ENCODE peak calls at places on chromosome 5, in ten cellular contexts. One of them, this sample, is unnamed.

GRCh38 chr5:167263185-167263584 is 1028.3 kb upstream of the WWC1 start:
- DNase-seq in islet precursor cell: no peak
- DNase-seq in mesendoderm: no peak
- DNase-seq in stimulated activated CD4-positive, alpha-beta T cell treated with anti-CD3 and anti-CD28 coated beads, Interleukin-1b, Interleukin-23, amount 100 ng/mL, for 4 hours: no peak
- DNase-seq in lung microvascular endothelial cell: no peak
- DNase-seq in CD8-positive, alpha-beta memory T cell: no peak
- DNase-seq in endothelial cell: no peak
- DNase-seq in activated naive CD8-positive, alpha-beta T cell treated with anti-CD3 and anti-CD28 coated beads for 36 hours: no peak
- DNase-seq in GM04504: no peak
- DNase-seq in AG09309: no peak
- DNase-seq in this sample: no peak

GRCh38 chr5:124460666-124461065 is 285.8 kb downstream of the ZNF608 start:
- DNase-seq in activated naive CD8-positive, alpha-beta T cell treated with anti-CD3 and anti-CD28 coated beads for 36 hours: no peak
- DNase-seq in endothelial cell: no peak
- DNase-seq in mesendoderm: no peak
- DNase-seq in AG09309: no peak
- DNase-seq in stimulated activated CD4-positive, alpha-beta T cell treated with anti-CD3 and anti-CD28 coated beads, Interleukin-1b, Interleukin-23, amount 100 ng/mL, for 4 hours: no peak
- DNase-seq in CD8-positive, alpha-beta memory T cell: no peak
- DNase-seq in lung microvascular endothelial cell: no peak
- DNase-seq in islet precursor cell: no peak
- DNase-seq in GM04504: no peak
- DNase-seq in this sample: no peak

GRCh38 chr5:179153921-179154345 is 93.8 kb downstream of the ZNF354C start:
- DNase-seq in CD8-positive, alpha-beta memory T cell: no peak
- DNase-seq in lung microvascular endothelial cell: no peak
- DNase-seq in GM04504: no peak
- DNase-seq in stimulated activated CD4-positive, alpha-beta T cell treated with anti-CD3 and anti-CD28 coated beads, Interleukin-1b, Interleukin-23, amount 100 ng/mL, for 4 hours: no peak
- DNase-seq in islet precursor cell: peak
- DNase-seq in activated naive CD8-positive, alpha-beta T cell treated with anti-CD3 and anti-CD28 coated beads for 36 hours: no peak
- DNase-seq in endothelial cell: no peak
- DNase-seq in AG09309: no peak
- DNase-seq in mesendoderm: no peak
- DNase-seq in this sample: no peak

GRCh38 chr5:953535-954449 is 54.8 kb upstream of the NKD2 start:
- DNase-seq in GM04504: no peak
- DNase-seq in stimulated activated CD4-positive, alpha-beta T cell treated with anti-CD3 and anti-CD28 coated beads, Interleukin-1b, Interleukin-23, amount 100 ng/mL, for 4 hours: no peak
- DNase-seq in endothelial cell: no peak
- DNase-seq in CD8-positive, alpha-beta memory T cell: no peak
- DNase-seq in AG09309: no peak
- DNase-seq in islet precursor cell: no peak
- DNase-seq in lung microvascular endothelial cell: no peak
- DNase-seq in activated naive CD8-positive, alpha-beta T cell treated with anti-CD3 and anti-CD28 coated beads for 36 hours: no peak
- DNase-seq in mesendoderm: no peak
- DNase-seq in this sample: no peak

GRCh38 chr5:32552936-32553335 is 32.4 kb upstream of the SUB1 start:
- DNase-seq in endothelial cell: no peak
- DNase-seq in CD8-positive, alpha-beta memory T cell: no peak
- DNase-seq in GM04504: no peak
- DNase-seq in activated naive CD8-positive, alpha-beta T cell treated with anti-CD3 and anti-CD28 coated beads for 36 hours: no peak
- DNase-seq in AG09309: no peak
- DNase-seq in lung microvascular endothelial cell: no peak
- DNase-seq in mesendoderm: no peak
- DNase-seq in stimulated activated CD4-positive, alpha-beta T cell treated with anti-CD3 and anti-CD28 coated beads, Interleukin-1b, Interleukin-23, amount 100 ng/mL, for 4 hours: no peak
- DNase-seq in islet precursor cell: no peak
- DNase-seq in this sample: no peak

GRCh38 chr5:21071421-21071820 is 1083.4 kb upstream of the CDH18 start:
- DNase-seq in activated naive CD8-positive, alpha-beta T cell treated with anti-CD3 and anti-CD28 coated beads for 36 hours: no peak
- DNase-seq in mesendoderm: no peak
- DNase-seq in stimulated activated CD4-positive, alpha-beta T cell treated with anti-CD3 and anti-CD28 coated beads, Interleukin-1b, Interleukin-23, amount 100 ng/mL, for 4 hours: no peak
- DNase-seq in lung microvascular endothelial cell: no peak
- DNase-seq in endothelial cell: no peak
- DNase-seq in GM04504: no peak
- DNase-seq in CD8-positive, alpha-beta memory T cell: no peak
- DNase-seq in AG09309: no peak
- DNase-seq in islet precursor cell: no peak
- DNase-seq in this sample: no peak

GRCh38 chr5:69006030-69006429 is 87.8 kb upstream of the SLC30A5 start:
- DNase-seq in CD8-positive, alpha-beta memory T cell: no peak
- DNase-seq in AG09309: no peak
- DNase-seq in stimulated activated CD4-positive, alpha-beta T cell treated with anti-CD3 and anti-CD28 coated beads, Interleukin-1b, Interleukin-23, amount 100 ng/mL, for 4 hours: no peak
- DNase-seq in GM04504: no peak
- DNase-seq in lung microvascular endothelial cell: no peak
- DNase-seq in activated naive CD8-positive, alpha-beta T cell treated with anti-CD3 and anti-CD28 coated beads for 36 hours: no peak
- DNase-seq in islet precursor cell: no peak
- DNase-seq in mesendoderm: no peak
- DNase-seq in endothelial cell: no peak
- DNase-seq in this sample: no peak

GRCh38 chr5:77326986-77327734 is 116.7 kb downstream of the PDE8B start:
- DNase-seq in GM04504: no peak
- DNase-seq in CD8-positive, alpha-beta memory T cell: no peak
- DNase-seq in lung microvascular endothelial cell: no peak
- DNase-seq in stimulated activated CD4-positive, alpha-beta T cell treated with anti-CD3 and anti-CD28 coated beads, Interleukin-1b, Interleukin-23, amount 100 ng/mL, for 4 hours: no peak
- DNase-seq in endothelial cell: no peak
- DNase-seq in mesendoderm: peak
- DNase-seq in islet precursor cell: no peak
- DNase-seq in AG09309: no peak
- DNase-seq in activated naive CD8-positive, alpha-beta T cell treated with anti-CD3 and anti-CD28 coated beads for 36 hours: no peak
- DNase-seq in this sample: no peak

GRCh38 chr5:79547982-79548381 is 34.0 kb upstream of the HOMER1 start:
- DNase-seq in CD8-positive, alpha-beta memory T cell: no peak
- DNase-seq in stimulated activated CD4-positive, alpha-beta T cell treated with anti-CD3 and anti-CD28 coated beads, Interleukin-1b, Interleukin-23, amount 100 ng/mL, for 4 hours: no peak
- DNase-seq in islet precursor cell: no peak
- DNase-seq in activated naive CD8-positive, alpha-beta T cell treated with anti-CD3 and anti-CD28 coated beads for 36 hours: no peak
- DNase-seq in GM04504: no peak
- DNase-seq in AG09309: no peak
- DNase-seq in mesendoderm: no peak
- DNase-seq in lung microvascular endothelial cell: no peak
- DNase-seq in endothelial cell: no peak
- DNase-seq in this sample: no peak

GRCh38 chr5:56667692-56668091 is 147.7 kb upstream of the MAP3K1 start:
- DNase-seq in islet precursor cell: no peak
- DNase-seq in AG09309: no peak
- DNase-seq in activated naive CD8-positive, alpha-beta T cell treated with anti-CD3 and anti-CD28 coated beads for 36 hours: no peak
- DNase-seq in mesendoderm: no peak
- DNase-seq in GM04504: no peak
- DNase-seq in CD8-positive, alpha-beta memory T cell: no peak
- DNase-seq in lung microvascular endothelial cell: no peak
- DNase-seq in endothelial cell: no peak
- DNase-seq in stimulated activated CD4-positive, alpha-beta T cell treated with anti-CD3 and anti-CD28 coated beads, Interleukin-1b, Interleukin-23, amount 100 ng/mL, for 4 hours: no peak
- DNase-seq in this sample: no peak

GRCh38 chr5:139435676-139436075 is 3.6 kb downstream of the DNAJC18 start:
- DNase-seq in lung microvascular endothelial cell: no peak
- DNase-seq in AG09309: no peak
- DNase-seq in GM04504: no peak
- DNase-seq in CD8-positive, alpha-beta memory T cell: no peak
- DNase-seq in stimulated activated CD4-positive, alpha-beta T cell treated with anti-CD3 and anti-CD28 coated beads, Interleukin-1b, Interleukin-23, amount 100 ng/mL, for 4 hours: no peak
- DNase-seq in endothelial cell: no peak
- DNase-seq in mesendoderm: no peak
- DNase-seq in islet precursor cell: no peak
- DNase-seq in activated naive CD8-positive, alpha-beta T cell treated with anti-CD3 and anti-CD28 coated beads for 36 hours: no peak
- DNase-seq in this sample: no peak

GRCh38 chr5:95530441-95530840 is 24.3 kb downstream of the SKIC3 start:
- DNase-seq in activated naive CD8-positive, alpha-beta T cell treated with anti-CD3 and anti-CD28 coated beads for 36 hours: no peak
- DNase-seq in endothelial cell: no peak
- DNase-seq in stimulated activated CD4-positive, alpha-beta T cell treated with anti-CD3 and anti-CD28 coated beads, Interleukin-1b, Interleukin-23, amount 100 ng/mL, for 4 hours: no peak
- DNase-seq in CD8-positive, alpha-beta memory T cell: no peak
- DNase-seq in mesendoderm: no peak
- DNase-seq in islet precursor cell: peak
- DNase-seq in AG09309: peak
- DNase-seq in lung microvascular endothelial cell: no peak
- DNase-seq in GM04504: peak
- DNase-seq in this sample: no peak

GRCh38 chr5:179806250-179807045 is at the start of gene MGAT4B:
- DNase-seq in activated naive CD8-positive, alpha-beta T cell treated with anti-CD3 and anti-CD28 coated beads for 36 hours: peak
- DNase-seq in mesendoderm: peak
- DNase-seq in GM04504: peak
- DNase-seq in lung microvascular endothelial cell: peak
- DNase-seq in stimulated activated CD4-positive, alpha-beta T cell treated with anti-CD3 and anti-CD28 coated beads, Interleukin-1b, Interleukin-23, amount 100 ng/mL, for 4 hours: peak
- DNase-seq in islet precursor cell: peak
- DNase-seq in CD8-positive, alpha-beta memory T cell: peak
- DNase-seq in AG09309: no peak
- DNase-seq in endothelial cell: peak
- DNase-seq in this sample: no peak

GRCh38 chr5:140317859-140318258 is 15.0 kb upstream of the PFDN1 start:
- DNase-seq in CD8-positive, alpha-beta memory T cell: no peak
- DNase-seq in activated naive CD8-positive, alpha-beta T cell treated with anti-CD3 and anti-CD28 coated beads for 36 hours: no peak
- DNase-seq in AG09309: no peak
- DNase-seq in islet precursor cell: no peak
- DNase-seq in lung microvascular endothelial cell: no peak
- DNase-seq in GM04504: no peak
- DNase-seq in endothelial cell: no peak
- DNase-seq in stimulated activated CD4-positive, alpha-beta T cell treated with anti-CD3 and anti-CD28 coated beads, Interleukin-1b, Interleukin-23, amount 100 ng/mL, for 4 hours: no peak
- DNase-seq in mesendoderm: no peak
- DNase-seq in this sample: no peak

GRCh38 chr5:136200761-136201160 is 7.8 kb upstream of the SMIM32 start:
- DNase-seq in GM04504: no peak
- DNase-seq in CD8-positive, alpha-beta memory T cell: no peak
- DNase-seq in lung microvascular endothelial cell: no peak
- DNase-seq in stimulated activated CD4-positive, alpha-beta T cell treated with anti-CD3 and anti-CD28 coated beads, Interleukin-1b, Interleukin-23, amount 100 ng/mL, for 4 hours: no peak
- DNase-seq in AG09309: no peak
- DNase-seq in endothelial cell: no peak
- DNase-seq in mesendoderm: no peak
- DNase-seq in islet precursor cell: peak
- DNase-seq in activated naive CD8-positive, alpha-beta T cell treated with anti-CD3 and anti-CD28 coated beads for 36 hours: no peak
- DNase-seq in this sample: peak

GRCh38 chr5:171477101-171477500 is 57.7 kb downstream of the FGF18 start:
- DNase-seq in lung microvascular endothelial cell: no peak
- DNase-seq in GM04504: no peak
- DNase-seq in stimulated activated CD4-positive, alpha-beta T cell treated with anti-CD3 and anti-CD28 coated beads, Interleukin-1b, Interleukin-23, amount 100 ng/mL, for 4 hours: no peak
- DNase-seq in activated naive CD8-positive, alpha-beta T cell treated with anti-CD3 and anti-CD28 coated beads for 36 hours: no peak
- DNase-seq in endothelial cell: no peak
- DNase-seq in AG09309: no peak
- DNase-seq in islet precursor cell: no peak
- DNase-seq in CD8-positive, alpha-beta memory T cell: no peak
- DNase-seq in mesendoderm: no peak
- DNase-seq in this sample: no peak

GRCh38 chr5:443239-444151 is 519 bp downstream of the EXOC3 start:
- DNase-seq in activated naive CD8-positive, alpha-beta T cell treated with anti-CD3 and anti-CD28 coated beads for 36 hours: peak
- DNase-seq in AG09309: no peak
- DNase-seq in mesendoderm: no peak
- DNase-seq in stimulated activated CD4-positive, alpha-beta T cell treated with anti-CD3 and anti-CD28 coated beads, Interleukin-1b, Interleukin-23, amount 100 ng/mL, for 4 hours: no peak
- DNase-seq in islet precursor cell: peak
- DNase-seq in GM04504: no peak
- DNase-seq in CD8-positive, alpha-beta memory T cell: peak
- DNase-seq in lung microvascular endothelial cell: peak
- DNase-seq in endothelial cell: no peak
- DNase-seq in this sample: no peak

GRCh38 chr5:54095969-54096368 is 214.4 kb downstream of the ARL15 start:
- DNase-seq in activated naive CD8-positive, alpha-beta T cell treated with anti-CD3 and anti-CD28 coated beads for 36 hours: no peak
- DNase-seq in stimulated activated CD4-positive, alpha-beta T cell treated with anti-CD3 and anti-CD28 coated beads, Interleukin-1b, Interleukin-23, amount 100 ng/mL, for 4 hours: no peak
- DNase-seq in endothelial cell: no peak
- DNase-seq in islet precursor cell: no peak
- DNase-seq in mesendoderm: no peak
- DNase-seq in lung microvascular endothelial cell: no peak
- DNase-seq in AG09309: no peak
- DNase-seq in GM04504: no peak
- DNase-seq in CD8-positive, alpha-beta memory T cell: no peak
- DNase-seq in this sample: no peak

GRCh38 chr5:77239126-77239741 is 28.8 kb downstream of the PDE8B start:
- DNase-seq in activated naive CD8-positive, alpha-beta T cell treated with anti-CD3 and anti-CD28 coated beads for 36 hours: no peak
- DNase-seq in endothelial cell: no peak
- DNase-seq in lung microvascular endothelial cell: peak
- DNase-seq in stimulated activated CD4-positive, alpha-beta T cell treated with anti-CD3 and anti-CD28 coated beads, Interleukin-1b, Interleukin-23, amount 100 ng/mL, for 4 hours: no peak
- DNase-seq in AG09309: no peak
- DNase-seq in CD8-positive, alpha-beta memory T cell: peak
- DNase-seq in mesendoderm: no peak
- DNase-seq in GM04504: no peak
- DNase-seq in islet precursor cell: no peak
- DNase-seq in this sample: no peak

GRCh38 chr5:139863361-139863760 is 67.8 kb downstream of the PSD2 start:
- DNase-seq in stimulated activated CD4-positive, alpha-beta T cell treated with anti-CD3 and anti-CD28 coated beads, Interleukin-1b, Interleukin-23, amount 100 ng/mL, for 4 hours: no peak
- DNase-seq in activated naive CD8-positive, alpha-beta T cell treated with anti-CD3 and anti-CD28 coated beads for 36 hours: no peak
- DNase-seq in islet precursor cell: no peak
- DNase-seq in AG09309: no peak
- DNase-seq in GM04504: no peak
- DNase-seq in lung microvascular endothelial cell: no peak
- DNase-seq in endothelial cell: no peak
- DNase-seq in CD8-positive, alpha-beta memory T cell: no peak
- DNase-seq in mesendoderm: no peak
- DNase-seq in this sample: no peak

GRCh38 chr5:66004216-66004615 is 77.8 kb downstream of the ERBIN start:
- DNase-seq in GM04504: no peak
- DNase-seq in mesendoderm: no peak
- DNase-seq in islet precursor cell: no peak
- DNase-seq in stimulated activated CD4-positive, alpha-beta T cell treated with anti-CD3 and anti-CD28 coated beads, Interleukin-1b, Interleukin-23, amount 100 ng/mL, for 4 hours: no peak
- DNase-seq in AG09309: no peak
- DNase-seq in lung microvascular endothelial cell: no peak
- DNase-seq in activated naive CD8-positive, alpha-beta T cell treated with anti-CD3 and anti-CD28 coated beads for 36 hours: no peak
- DNase-seq in CD8-positive, alpha-beta memory T cell: no peak
- DNase-seq in endothelial cell: no peak
- DNase-seq in this sample: no peak

GRCh38 chr5:114101153-114101552 is 260.7 kb upstream of the KCNN2 start:
- DNase-seq in CD8-positive, alpha-beta memory T cell: no peak
- DNase-seq in islet precursor cell: no peak
- DNase-seq in GM04504: no peak
- DNase-seq in endothelial cell: peak
- DNase-seq in activated naive CD8-positive, alpha-beta T cell treated with anti-CD3 and anti-CD28 coated beads for 36 hours: no peak
- DNase-seq in mesendoderm: peak
- DNase-seq in AG09309: peak
- DNase-seq in stimulated activated CD4-positive, alpha-beta T cell treated with anti-CD3 and anti-CD28 coated beads, Interleukin-1b, Interleukin-23, amount 100 ng/mL, for 4 hours: no peak
- DNase-seq in lung microvascular endothelial cell: peak
- DNase-seq in this sample: no peak

GRCh38 chr5:90902681-90903386 is 344.2 kb downstream of the ADGRV1 start:
- DNase-seq in islet precursor cell: no peak
- DNase-seq in lung microvascular endothelial cell: no peak
- DNase-seq in AG09309: no peak
- DNase-seq in CD8-positive, alpha-beta memory T cell: no peak
- DNase-seq in GM04504: no peak
- DNase-seq in activated naive CD8-positive, alpha-beta T cell treated with anti-CD3 and anti-CD28 coated beads for 36 hours: no peak
- DNase-seq in stimulated activated CD4-positive, alpha-beta T cell treated with anti-CD3 and anti-CD28 coated beads, Interleukin-1b, Interleukin-23, amount 100 ng/mL, for 4 hours: no peak
- DNase-seq in endothelial cell: no peak
- DNase-seq in mesendoderm: no peak
- DNase-seq in this sample: no peak

GRCh38 chr5:85108471-85108870 is 723.8 kb upstream of the EDIL3 start:
- DNase-seq in lung microvascular endothelial cell: no peak
- DNase-seq in stimulated activated CD4-positive, alpha-beta T cell treated with anti-CD3 and anti-CD28 coated beads, Interleukin-1b, Interleukin-23, amount 100 ng/mL, for 4 hours: no peak
- DNase-seq in GM04504: no peak
- DNase-seq in endothelial cell: no peak
- DNase-seq in AG09309: no peak
- DNase-seq in mesendoderm: peak
- DNase-seq in CD8-positive, alpha-beta memory T cell: no peak
- DNase-seq in activated naive CD8-positive, alpha-beta T cell treated with anti-CD3 and anti-CD28 coated beads for 36 hours: no peak
- DNase-seq in islet precursor cell: no peak
- DNase-seq in this sample: no peak

GRCh38 chr5:133122711-133123110 is 70.9 kb downstream of the HSPA4 start:
- DNase-seq in stimulated activated CD4-positive, alpha-beta T cell treated with anti-CD3 and anti-CD28 coated beads, Interleukin-1b, Interleukin-23, amount 100 ng/mL, for 4 hours: no peak
- DNase-seq in GM04504: no peak
- DNase-seq in CD8-positive, alpha-beta memory T cell: no peak
- DNase-seq in AG09309: no peak
- DNase-seq in lung microvascular endothelial cell: no peak
- DNase-seq in mesendoderm: no peak
- DNase-seq in islet precursor cell: no peak
- DNase-seq in activated naive CD8-positive, alpha-beta T cell treated with anti-CD3 and anti-CD28 coated beads for 36 hours: no peak
- DNase-seq in endothelial cell: no peak
- DNase-seq in this sample: no peak

GRCh38 chr5:170554566-170555267 is 50.9 kb downstream of the KCNIP1 start:
- DNase-seq in activated naive CD8-positive, alpha-beta T cell treated with anti-CD3 and anti-CD28 coated beads for 36 hours: no peak
- DNase-seq in islet precursor cell: peak
- DNase-seq in GM04504: no peak
- DNase-seq in AG09309: no peak
- DNase-seq in CD8-positive, alpha-beta memory T cell: no peak
- DNase-seq in mesendoderm: peak
- DNase-seq in stimulated activated CD4-positive, alpha-beta T cell treated with anti-CD3 and anti-CD28 coated beads, Interleukin-1b, Interleukin-23, amount 100 ng/mL, for 4 hours: no peak
- DNase-seq in endothelial cell: no peak
- DNase-seq in lung microvascular endothelial cell: no peak
- DNase-seq in this sample: no peak

GRCh38 chr5:171137768-171138540 is 171.1 kb upstream of the TLX3 start:
- DNase-seq in mesendoderm: no peak
- DNase-seq in activated naive CD8-positive, alpha-beta T cell treated with anti-CD3 and anti-CD28 coated beads for 36 hours: no peak
- DNase-seq in AG09309: peak
- DNase-seq in CD8-positive, alpha-beta memory T cell: no peak
- DNase-seq in stimulated activated CD4-positive, alpha-beta T cell treated with anti-CD3 and anti-CD28 coated beads, Interleukin-1b, Interleukin-23, amount 100 ng/mL, for 4 hours: no peak
- DNase-seq in lung microvascular endothelial cell: peak
- DNase-seq in islet precursor cell: no peak
- DNase-seq in endothelial cell: no peak
- DNase-seq in GM04504: no peak
- DNase-seq in this sample: no peak

GRCh38 chr5:39266442-39266841 is 47.1 kb upstream of the FYB1 start:
- DNase-seq in AG09309: no peak
- DNase-seq in islet precursor cell: no peak
- DNase-seq in GM04504: peak
- DNase-seq in mesendoderm: no peak
- DNase-seq in stimulated activated CD4-positive, alpha-beta T cell treated with anti-CD3 and anti-CD28 coated beads, Interleukin-1b, Interleukin-23, amount 100 ng/mL, for 4 hours: no peak
- DNase-seq in CD8-positive, alpha-beta memory T cell: no peak
- DNase-seq in activated naive CD8-positive, alpha-beta T cell treated with anti-CD3 and anti-CD28 coated beads for 36 hours: no peak
- DNase-seq in endothelial cell: no peak
- DNase-seq in lung microvascular endothelial cell: no peak
- DNase-seq in this sample: no peak